ENCODE peak calls at places on chromosomes 1 and 21, in five cellular contexts. I, G, D, H and L are unnamed samples.

GRCh38 chr1:192493584-192493983 is 82.0 kb upstream of the RGS1 start:
- DNase-seq in I (no peak), G (no peak), D (no peak), H (no peak), L (no peak)

GRCh38 chr1:60274422-60275419 is 201.2 kb upstream of the C1orf87 start:
- DNase-seq in I (no peak), G (no peak), D (no peak), H (no peak), L (no peak)

GRCh38 chr21:45291613-45292398 is 4.1 kb upstream of the POFUT2 start:
- DNase-seq in I (peak; percentile 15), G (no peak), D (no peak), H (no peak), L (no peak)

GRCh38 chr1:85585845-85586244 is 5.3 kb downstream of the CCN1 start:
- DNase-seq in I (no peak), G (no peak), D (peak; percentile 69), H (no peak), L (no peak)

GRCh38 chr1:210239295-210240155 is 6.9 kb downstream of the SERTAD4 start:
- DNase-seq in I (no peak), G (no peak), D (peak; percentile 82), H (no peak), L (no peak)

GRCh38 chr1:16266411-16267118 is 29.6 kb upstream of the CPLANE2 start:
- DNase-seq in I (no peak), G (no peak), D (no peak), H (no peak), L (no peak)

GRCh38 chr1:64962447-64962846 is 3.9 kb downstream of the JAK1 start:
- DNase-seq in I (no peak), G (no peak), D (no peak), H (peak; percentile 21), L (no peak)

GRCh38 chr1:93471911-93472310 is 24.0 kb downstream of the FNBP1L start:
- DNase-seq in I (no peak), G (peak; percentile 85), D (peak; percentile 56), H (no peak), L (no peak)

GRCh38 chr1:66371233-66372005 is 162.5 kb upstream of the SGIP1 start:
- DNase-seq in I (no peak), G (no peak), D (no peak), H (no peak), L (no peak)

GRCh38 chr1:205666372-205667166 is 13.7 kb downstream of the SLC45A3 start:
- DNase-seq in I (no peak), G (no peak), D (no peak), H (no peak), L (no peak)

GRCh38 chr1:147849097-147849873 is 53.3 kb upstream of the GJA8 start:
- DNase-seq in I (no peak), G (no peak), D (peak; percentile 4), H (no peak), L (no peak)

GRCh38 chr1:37817481-37817880 is 9.5 kb upstream of the YRDC start:
- DNase-seq in I (no peak), G (peak; percentile 14), D (no peak), H (no peak), L (no peak)

GRCh38 chr1:39959651-39960333 is 4.8 kb downstream of the MFSD2A start:
- DNase-seq in I (no peak), G (no peak), D (no peak), H (no peak), L (no peak)

GRCh38 chr1:174954686-174955669 is 44.8 kb upstream of the CACYBP start:
- DNase-seq in I (no peak), G (no peak), D (no peak), H (no peak), L (no peak)

GRCh38 chr1:198298653-198299052 is 141.9 kb downstream of the NEK7 start:
- DNase-seq in I (no peak), G (no peak), D (no peak), H (no peak), L (no peak)

GRCh38 chr1:203765029-203765837 is at the start of gene LAX1:
- DNase-seq in I (no peak), G (no peak), D (no peak), H (peak; percentile 76), L (peak; percentile 74)